ENCODE peak calls at places on chromosomes 11 and 22, in five cellular contexts. U is transverse colon, H is ovary, T is esophagus muscularis mucosa, E is stomach. B is an unnamed sample. For H3K4me1, the result is how much of the 10 kb centered on the place peaks cover.

GRCh38 chr11:3222003-3222855 is 3.6 kb upstream of the MRGPRG start:
- DNase-seq in E (peak), T (no peak), H (peak), U (peak), B (no peak)

GRCh38 chr11:32529994-32530588 is 53.5 kb upstream of the EIF3M start:
- DNase-seq in H (no peak), U (no peak), E (no peak), T (no peak), B (no peak)

GRCh38 chr11:79439893-79440450 is 858 bp downstream of the TENM4 start:
- DNase-seq in E (no peak), U (no peak), T (no peak), H (peak), B (peak)

GRCh38 chr11:70899616-70900015 is 352.8 kb downstream of the SHANK2 start:
- DNase-seq in H (no peak), U (no peak), E (no peak), T (no peak), B (no peak)

GRCh38 chr22:47020157-47020556 is 257.7 kb downstream of the TBC1D22A start:
- DNase-seq in E (no peak), T (no peak), H (peak), U (no peak), B (no peak)

GRCh38 chr11:79212711-79213110 is 228.1 kb downstream of the TENM4 start:
- DNase-seq in E (no peak), U (no peak), T (no peak), H (no peak), B (no peak)

GRCh38 chr11:43690929-43691328 is 10.4 kb downstream of the HSD17B12 start:
- DNase-seq in T (no peak), E (no peak), U (no peak), H (no peak), B (no peak)

GRCh38 chr11:62689421-62690183 is at the start of gene LRRN4CL:
- DNase-seq in E (peak), H (peak), T (peak), U (peak), B (peak)

GRCh38 chr11:126485021-126485781 is 129.7 kb downstream of the ST3GAL4 start:
- DNase-seq in U (no peak), H (no peak), T (no peak), E (no peak), B (no peak)

GRCh38 chr11:133821776-133822175 is 23.5 kb downstream of the SPATA19 start:
- DNase-seq in T (no peak), U (peak), H (no peak), E (peak), B (peak)

GRCh38 chr11:128179512-128179911 is 407.8 kb downstream of the ETS1 start:
- DNase-seq in E (no peak), U (no peak), H (no peak), T (no peak), B (no peak)

GRCh38 chr22:36369922-36370781 is 17.6 kb downstream of the MYH9 start:
- DNase-seq in H (no peak), E (peak), U (peak), T (no peak), B (no peak)

GRCh38 chr11:44624761-44625221 is 59.3 kb downstream of the CD82 start:
- DNase-seq in T (peak), U (peak), H (peak), E (peak), B (no peak)

GRCh38 chr11:59616396-59616982 is 915 bp upstream of the OSBP start:
- DNase-seq in H (peak), U (no peak), T (no peak), E (no peak), B (no peak)

GRCh38 chr11:26994579-26995210 is 783 bp downstream of the FIBIN start:
- DNase-seq in H (peak), E (no peak), U (no peak), T (no peak), B (peak)

GRCh38 chr11:86688398-86689179 is 16.2 kb upstream of the ME3 start:
- DNase-seq in H (no peak), E (no peak), U (no peak), T (no peak), B (no peak)

GRCh38 chr22:47295226-47295901 is 532.9 kb downstream of the TBC1D22A start:
- DNase-seq in E (peak), U (no peak), H (no peak), T (no peak), B (no peak)

GRCh38 chr11:46916669-46917108 is 1.7 kb downstream of the LRP4 start:
- DNase-seq in U (peak), E (peak), H (peak), T (no peak), B (no peak)

GRCh38 chr22:40415531-40416266 is 45.3 kb downstream of the SGSM3 start:
- DNase-seq in E (no peak), T (no peak), H (no peak), U (peak), B (no peak)

GRCh38 chr11:35010656-35011055 is 94.2 kb downstream of the PDHX start:
- DNase-seq in E (no peak), H (no peak), T (no peak), U (no peak), B (no peak)

GRCh38 chr11:116603783-116604323 is 168.9 kb downstream of the BUD13 start:
- DNase-seq in U (no peak), E (no peak), H (no peak), T (no peak), B (no peak)

GRCh38 chr11:93432247-93432646 is 101.7 kb downstream of the DEUP1 start:
- DNase-seq in E (no peak), H (no peak), T (no peak), U (no peak), B (no peak)

GRCh38 chr11:46345131-46345597 is 2.1 kb upstream of the DGKZ start:
- DNase-seq in U (peak), H (no peak), E (no peak), T (no peak), B (no peak)

GRCh38 chr11:76622481-76623094 is 48.0 kb downstream of the LRRC32 start:
- DNase-seq in E (no peak), U (no peak), T (no peak), H (peak), B (no peak)

GRCh38 chr22:20124083-20124787 is 7.2 kb upstream of the TRMT2A start:
- DNase-seq in U (no peak), E (no peak), T (no peak), H (no peak), B (no peak)
- TF ChIP-seq POLR2A in U (no peak), E (no peak), T (no peak), H (no peak), B (no peak)

GRCh38 chr11:114084414-114084813 is 24.9 kb downstream of the ZBTB16 start:
- DNase-seq in U (no peak), E (no peak), H (no peak), T (no peak), B (no peak)

GRCh38 chr11:114083256-114084252 is 24.0 kb downstream of the ZBTB16 start:
- DNase-seq in E (no peak), T (no peak), H (no peak), U (no peak), B (no peak)

GRCh38 chr11:114082415-114082748 is 22.9 kb downstream of the ZBTB16 start:
- DNase-seq in T (no peak), E (no peak), U (no peak), H (no peak), B (no peak)

GRCh38 chr11:114081641-114082414 is 22.3 kb downstream of the ZBTB16 start:
- DNase-seq in T (no peak), U (no peak), E (no peak), H (peak), B (no peak)

DNA sequence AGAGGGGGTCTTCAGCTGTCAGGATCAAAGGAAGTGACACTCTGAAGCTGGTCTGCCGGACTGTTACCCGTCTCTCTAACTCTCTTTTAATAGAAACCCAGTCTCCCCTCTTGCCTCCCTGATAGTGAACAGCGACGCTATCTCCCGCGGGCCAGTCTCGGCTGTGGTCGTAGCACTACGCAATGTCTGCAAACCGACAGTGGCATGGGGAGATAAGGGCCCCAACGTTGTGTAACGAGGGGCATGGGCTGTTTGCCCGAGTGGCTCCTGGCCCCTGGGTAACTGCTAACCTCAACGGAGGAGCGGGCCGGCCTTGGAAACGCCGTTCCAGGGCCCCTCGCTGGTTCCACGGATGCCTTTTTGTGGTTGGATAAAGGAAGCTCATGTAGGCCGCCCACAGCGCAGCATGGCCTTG is 23.3 kb downstream of the ZBTB16 start:
- DNase-seq in H (peak), T (no peak), E (no peak), U (no peak), B (no peak)
- TF ChIP-seq EP300 in H (no peak), T (no peak), E (no peak), U (no peak), B (no peak)

DNA sequence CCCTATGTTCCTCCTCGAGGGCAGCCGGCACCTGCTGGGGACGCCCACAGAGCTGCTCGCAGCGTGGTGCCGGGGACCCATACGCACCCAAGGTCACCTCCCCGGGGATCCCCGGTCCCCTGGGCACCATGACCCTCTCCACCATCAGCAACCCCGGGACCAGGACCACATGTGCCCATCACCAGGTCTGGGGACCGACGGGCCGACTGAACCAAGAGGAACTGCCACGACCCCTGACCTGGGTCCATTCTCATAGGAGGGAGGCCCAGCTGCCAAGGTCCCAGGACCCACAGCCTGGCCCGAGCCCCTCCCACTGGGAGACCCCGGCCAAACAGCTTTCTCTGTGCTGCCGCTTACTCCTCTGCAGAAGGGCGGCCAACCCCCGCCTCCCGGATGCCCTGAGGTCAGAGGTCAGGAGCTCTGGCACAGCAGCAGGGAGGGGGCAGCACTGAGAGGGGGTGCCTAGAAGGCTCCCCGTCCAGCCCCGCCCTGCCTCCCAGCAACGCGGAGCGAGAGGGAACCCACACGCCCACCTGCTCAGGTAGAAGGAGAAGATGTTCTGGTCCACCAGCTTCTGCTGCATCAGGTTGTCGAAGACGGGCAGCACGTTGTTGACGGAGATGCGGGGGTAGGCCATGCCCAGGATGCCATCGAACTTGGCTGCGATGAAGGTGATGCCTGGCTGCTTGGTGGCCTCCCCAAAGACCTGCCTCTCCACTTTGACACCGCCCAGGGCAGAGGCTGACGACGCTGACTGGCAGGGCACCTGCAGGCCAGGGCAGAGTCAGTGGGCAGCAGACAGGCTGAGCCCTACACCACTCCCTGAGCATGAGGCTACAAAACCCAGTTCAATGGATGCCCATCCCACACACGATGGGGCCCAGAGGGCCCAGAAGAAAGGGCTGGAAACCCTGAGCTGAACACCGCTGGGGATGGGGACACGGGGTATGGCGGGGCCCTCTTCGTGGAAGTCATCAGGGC is 6.6 kb downstream of the CTSD start:
- DNase-seq in H (no peak), U (no peak), T (no peak), E (no peak), B (no peak)
- H3K4me1 ChIP-seq in H (under half), U (under half), T (under half), E (half or more), B (half or more)

GRCh38 chr11:61146413-61146812 is 14.8 kb downstream of the VPS37C start:
- DNase-seq in U (no peak), E (no peak), T (no peak), H (peak), B (no peak)
- TF ChIP-seq POLR2A in U (no peak), E (no peak), T (no peak), H (no peak), B (no peak)

B was measured in tibial nerve.